ENCODE peak calls at places on chromosomes 11 and 22, in nine cellular contexts. J is pancreas, K is fibroblast of pulmonary artery, U is HL-60, M is lung, S is left lung, Y is spleen, O is A549, L is ovary. E is an unnamed sample.

GRCh38 chr11:4804280-4804679 is at the start of gene OR52R1:
- DNase-seq in J (no peak), K (no peak), U (no peak), M (no peak), S (no peak), Y (no peak), O (no peak), L (no peak), E (no peak)

GRCh38 chr22:50702261-50702671 is 29.6 kb downstream of the SHANK3 start:
- DNase-seq in J (no peak), K (no peak), U (no peak), M (no peak), S (no peak), Y (peak), O (no peak), L (no peak), E (no peak)

GRCh38 chr11:110430267-110431211 is 791 bp downstream of the FDX1 start:
- DNase-seq in J (peak), K (peak), U (no peak), M (peak), S (peak), Y (no peak), O (no peak), L (no peak), E (no peak)

GRCh38 chr11:61007383-61007970 is 36.0 kb downstream of the CD6 start:
- DNase-seq in J (peak), K (no peak), U (no peak), M (no peak), S (no peak), Y (no peak), O (no peak), L (peak), E (no peak)

GRCh38 chr11:27722117-27722844 is 22.0 kb upstream of the BDNF start:
- DNase-seq in J (no peak), K (peak), U (peak), M (no peak), S (no peak), Y (no peak), O (peak), L (no peak), E (no peak)

GRCh38 chr22:28181332-28181731 is 262.3 kb upstream of the PITPNB start:
- DNase-seq in J (no peak), K (peak), U (no peak), M (no peak), S (no peak), Y (no peak), O (no peak), L (no peak), E (peak)

GRCh38 chr11:119977584-119977860 is 160.4 kb downstream of the TRIM29 start:
- DNase-seq in J (no peak), K (no peak), U (no peak), M (no peak), S (no peak), Y (no peak), O (no peak), L (no peak), E (no peak)

GRCh38 chr11:123173040-123173855 is 21.8 kb downstream of the CLMP start:
- DNase-seq in J (peak), K (peak), U (no peak), M (no peak), S (no peak), Y (no peak), O (no peak), L (no peak), E (no peak)

GRCh38 chr22:31055322-31056159 is 25.6 kb upstream of the SMTN start:
- DNase-seq in J (peak), K (peak), U (no peak), M (peak), S (peak), Y (no peak), O (peak), L (peak), E (peak)

GRCh38 chr11:27215471-27216267 is 147.3 kb downstream of the CCDC34 start:
- DNase-seq in J (peak), K (peak), U (no peak), M (peak), S (peak), Y (peak), O (no peak), L (peak), E (no peak)

GRCh38 chr11:118657238-118657637 is 22.2 kb downstream of the TREH start:
- DNase-seq in J (no peak), K (no peak), U (no peak), M (no peak), S (no peak), Y (no peak), O (no peak), L (no peak), E (no peak)

GRCh38 chr11:24773326-24773725 is 276.5 kb downstream of the LUZP2 start:
- DNase-seq in J (no peak), K (no peak), U (no peak), M (no peak), S (no peak), Y (no peak), O (no peak), L (no peak), E (no peak)

GRCh38 chr11:9858822-9859221 is 194.9 kb downstream of the SWAP70 start:
- DNase-seq in J (no peak), K (peak), U (no peak), M (no peak), S (no peak), Y (no peak), O (no peak), L (no peak), E (no peak)

GRCh38 chr22:40035351-40035750 is 40.6 kb downstream of the FAM83F start:
- DNase-seq in J (no peak), K (no peak), U (no peak), M (no peak), S (no peak), Y (peak), O (no peak), L (peak), E (no peak)

GRCh38 chr11:14519692-14520085 is 497 bp downstream of the PSMA1 start:
- DNase-seq in J (no peak), K (no peak), U (peak), M (no peak), S (no peak), Y (no peak), O (no peak), L (no peak), E (no peak)

GRCh38 chr11:96317576-96317975 is 25.4 kb downstream of the MAML2 start:
- DNase-seq in J (no peak), K (no peak), U (no peak), M (no peak), S (no peak), Y (no peak), O (no peak), L (no peak), E (peak)

GRCh38 chr11:72075756-72076155 is 4.6 kb downstream of the NUMA1 start:
- DNase-seq in J (no peak), K (no peak), U (no peak), M (no peak), S (no peak), Y (no peak), O (no peak), L (no peak), E (no peak)

GRCh38 chr11:118080296-118080695 is 3.4 kb downstream of the TMPRSS4 start:
- DNase-seq in J (no peak), K (no peak), U (no peak), M (no peak), S (no peak), Y (no peak), O (no peak), L (no peak), E (no peak)

GRCh38 chr11:131759140-131759539 is 388.7 kb downstream of the NTM start:
- DNase-seq in J (no peak), K (no peak), U (no peak), M (no peak), S (no peak), Y (no peak), O (no peak), L (no peak), E (no peak)

GRCh38 chr11:13883042-13883441 is 79.5 kb upstream of the SPON1 start:
- DNase-seq in J (no peak), K (no peak), U (no peak), M (peak), S (peak), Y (no peak), O (no peak), L (no peak), E (no peak)

GRCh38 chr11:17894929-17895658 is 117.8 kb downstream of the SERGEF start:
- DNase-seq in J (no peak), K (peak), U (no peak), M (no peak), S (no peak), Y (no peak), O (no peak), L (no peak), E (no peak)

GRCh38 chr11:65448074-65448417 is 25.4 kb downstream of the NEAT1 start:
- DNase-seq in J (no peak), K (no peak), U (no peak), M (no peak), S (no peak), Y (no peak), O (no peak), L (no peak), E (no peak)

GRCh38 chr11:47669856-47670255 is 27.5 kb upstream of the MTCH2 start:
- DNase-seq in J (no peak), K (no peak), U (no peak), M (no peak), S (no peak), Y (no peak), O (no peak), L (no peak), E (no peak)

GRCh38 chr22:46589871-46590271 is 30.3 kb upstream of the GRAMD4 start:
- DNase-seq in J (no peak), K (no peak), U (no peak), M (no peak), S (no peak), Y (no peak), O (no peak), L (no peak), E (no peak)

GRCh38 chr22:32539631-32540449 is 65.2 kb downstream of the FBXO7 start:
- DNase-seq in J (no peak), K (no peak), U (no peak), M (no peak), S (no peak), Y (no peak), O (no peak), L (no peak), E (no peak)

GRCh38 chr11:117443269-117444186 is 115.9 kb downstream of the CEP164 start:
- DNase-seq in J (peak), K (peak), U (no peak), M (peak), S (no peak), Y (peak), O (peak), L (peak), E (no peak)

DNA sequence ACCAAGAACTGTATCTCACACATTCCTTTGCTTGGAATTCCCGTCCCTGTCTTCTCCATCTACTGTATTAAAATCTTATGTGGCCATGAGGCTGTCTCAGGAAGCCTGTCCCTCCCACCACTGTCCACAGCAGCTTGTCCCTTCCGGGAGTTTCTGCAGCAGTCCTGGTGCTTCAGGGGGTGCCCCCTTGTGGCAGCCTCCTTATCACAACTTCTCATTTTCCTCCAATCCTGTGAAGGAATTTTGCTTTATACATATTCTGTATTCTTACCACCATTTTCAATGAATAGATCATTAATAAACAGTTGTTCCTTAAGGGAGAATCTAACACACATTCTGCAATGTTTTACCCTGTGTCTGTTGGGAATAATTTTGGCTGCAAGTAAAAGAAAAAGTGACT is 220.4 kb upstream of the RAG2 start:
- DNase-seq in J (no peak), K (no peak), U (no peak), M (no peak), S (no peak), Y (no peak), O (no peak), L (no peak), E (no peak)
- TF ChIP-seq CTCF in J (no peak), K (peak), U (no peak), M (no peak), S (no peak), Y (no peak), O (no peak), L (no peak), E (peak)

GRCh38 chr11:86374586-86374985 is at the start of gene CCDC81:
- DNase-seq in J (no peak), K (peak), U (no peak), M (no peak), S (no peak), Y (no peak), O (no peak), L (peak), E (no peak)

GRCh38 chr11:86370922-86371614 is 3.6 kb upstream of the CCDC81 start:
- DNase-seq in J (no peak), K (peak), U (peak), M (no peak), S (no peak), Y (no peak), O (no peak), L (no peak), E (no peak)

GRCh38 chr11:86372586-86372985 is 2.1 kb upstream of the CCDC81 start:
- DNase-seq in J (no peak), K (no peak), U (no peak), M (no peak), S (no peak), Y (no peak), O (no peak), L (no peak), E (no peak)

GRCh38 chr11:86377972-86378371 is 3.3 kb downstream of the CCDC81 start:
- DNase-seq in J (no peak), K (no peak), U (no peak), M (no peak), S (no peak), Y (no peak), O (no peak), L (no peak), E (no peak)

GRCh38 chr11:86374121-86374520 is 566 bp upstream of the CCDC81 start:
- DNase-seq in J (no peak), K (peak), U (no peak), M (no peak), S (no peak), Y (no peak), O (no peak), L (no peak), E (no peak)
- H3K4me3 ChIP-seq in J (no peak), K (peak), U (no peak), M (no peak), S (no peak), Y (no peak), O (no peak), L (no peak), E (no peak)

GRCh38 chr11:107683807-107684206 is 28.0 kb downstream of the SLN start:
- DNase-seq in J (no peak), K (peak), U (peak), M (no peak), S (no peak), Y (no peak), O (peak), L (no peak), E (no peak)
- TF ChIP-seq CTCF in J (no peak), K (peak), U (no peak), M (no peak), S (no peak), Y (no peak), O (no peak), L (no peak), E (no peak)

GRCh38 chr11:35943761-35944502 is at the start of gene LDLRAD3:
- DNase-seq in J (peak), K (peak), U (peak), M (peak), S (peak), Y (peak), O (peak), L (peak), E (no peak)
- H3K4me3 ChIP-seq in J (peak), K (peak), U (peak), M (peak), S (peak), Y (peak), O (peak), L (peak), E (peak)